ENCODE peak calls at places on chromosomes 4 and X, in four cellular contexts. One of them, this sample, is unnamed. For H3K27me3, the result is how much of the 10 kb centered on the place peaks cover.

GRCh38 chr4:48664938-48665337 is 115.1 kb downstream of the FRYL start:
- DNase-seq in Karpas-422: no peak
- DNase-seq in cardiac muscle cell: no peak
- DNase-seq in endothelial cell of umbilical vein: no peak
- DNase-seq in this sample: no peak

GRCh38 chr4:80043534-80043933 is 29.5 kb downstream of the ANTXR2 start:
- DNase-seq in Karpas-422: no peak
- DNase-seq in cardiac muscle cell: peak
- DNase-seq in endothelial cell of umbilical vein: no peak
- DNase-seq in this sample: no peak

GRCh38 chr4:24690436-24690835 is 104.9 kb upstream of the SOD3 start:
- DNase-seq in Karpas-422: no peak
- DNase-seq in cardiac muscle cell: peak
- DNase-seq in endothelial cell of umbilical vein: no peak
- DNase-seq in this sample: no peak

GRCh38 chr4:2462992-2463762 is 5.7 kb upstream of the RNF4 start:
- DNase-seq in Karpas-422: no peak
- DNase-seq in cardiac muscle cell: peak
- DNase-seq in endothelial cell of umbilical vein: no peak
- DNase-seq in this sample: no peak

GRCh38 chrX:153667281-153667831 is 6.3 kb downstream of the PNCK start:
- DNase-seq in Karpas-422: no peak
- DNase-seq in cardiac muscle cell: no peak
- DNase-seq in endothelial cell of umbilical vein: no peak
- DNase-seq in this sample: no peak

GRCh38 chrX:52425710-52426245 is 57.0 kb downstream of the XAGE2 start:
- DNase-seq in Karpas-422: no peak
- DNase-seq in cardiac muscle cell: peak
- DNase-seq in endothelial cell of umbilical vein: no peak
- DNase-seq in this sample: no peak

GRCh38 chr4:168757500-168757899 is 252.6 kb downstream of the CBR4 start:
- DNase-seq in Karpas-422: no peak
- DNase-seq in cardiac muscle cell: no peak
- DNase-seq in endothelial cell of umbilical vein: no peak
- DNase-seq in this sample: no peak

GRCh38 chrX:150854856-150855255 is 43.6 kb downstream of the CD99L2 start:
- DNase-seq in Karpas-422: no peak
- DNase-seq in cardiac muscle cell: no peak
- DNase-seq in endothelial cell of umbilical vein: no peak
- DNase-seq in this sample: no peak

GRCh38 chrX:45849261-45849660 is 648.6 kb upstream of the DIPK2B start:
- DNase-seq in Karpas-422: no peak
- DNase-seq in cardiac muscle cell: peak
- DNase-seq in endothelial cell of umbilical vein: peak
- DNase-seq in this sample: no peak

GRCh38 chr4:81166431-81166830 is 48.6 kb downstream of the PRKG2 start:
- DNase-seq in Karpas-422: no peak
- DNase-seq in cardiac muscle cell: no peak
- DNase-seq in endothelial cell of umbilical vein: no peak
- DNase-seq in this sample: no peak

GRCh38 chr4:163681208-163681821 is 186.8 kb downstream of the TMA16 start:
- DNase-seq in Karpas-422: peak
- DNase-seq in cardiac muscle cell: peak
- DNase-seq in endothelial cell of umbilical vein: peak
- DNase-seq in this sample: no peak

GRCh38 chrX:39301041-39301440 is 499.8 kb downstream of the MID1IP1 start:
- DNase-seq in Karpas-422: no peak
- DNase-seq in cardiac muscle cell: no peak
- DNase-seq in endothelial cell of umbilical vein: no peak
- DNase-seq in this sample: no peak

GRCh38 chr4:54233697-54234496 is 4.8 kb downstream of the PDGFRA start:
- DNase-seq in Karpas-422: peak
- DNase-seq in cardiac muscle cell: peak
- DNase-seq in endothelial cell of umbilical vein: peak
- DNase-seq in this sample: no peak
- H3K4me3 ChIP-seq in Karpas-422: peak
- H3K4me3 ChIP-seq in cardiac muscle cell: peak
- H3K4me3 ChIP-seq in endothelial cell of umbilical vein: no peak
- H3K4me3 ChIP-seq in this sample: peak

DNA sequence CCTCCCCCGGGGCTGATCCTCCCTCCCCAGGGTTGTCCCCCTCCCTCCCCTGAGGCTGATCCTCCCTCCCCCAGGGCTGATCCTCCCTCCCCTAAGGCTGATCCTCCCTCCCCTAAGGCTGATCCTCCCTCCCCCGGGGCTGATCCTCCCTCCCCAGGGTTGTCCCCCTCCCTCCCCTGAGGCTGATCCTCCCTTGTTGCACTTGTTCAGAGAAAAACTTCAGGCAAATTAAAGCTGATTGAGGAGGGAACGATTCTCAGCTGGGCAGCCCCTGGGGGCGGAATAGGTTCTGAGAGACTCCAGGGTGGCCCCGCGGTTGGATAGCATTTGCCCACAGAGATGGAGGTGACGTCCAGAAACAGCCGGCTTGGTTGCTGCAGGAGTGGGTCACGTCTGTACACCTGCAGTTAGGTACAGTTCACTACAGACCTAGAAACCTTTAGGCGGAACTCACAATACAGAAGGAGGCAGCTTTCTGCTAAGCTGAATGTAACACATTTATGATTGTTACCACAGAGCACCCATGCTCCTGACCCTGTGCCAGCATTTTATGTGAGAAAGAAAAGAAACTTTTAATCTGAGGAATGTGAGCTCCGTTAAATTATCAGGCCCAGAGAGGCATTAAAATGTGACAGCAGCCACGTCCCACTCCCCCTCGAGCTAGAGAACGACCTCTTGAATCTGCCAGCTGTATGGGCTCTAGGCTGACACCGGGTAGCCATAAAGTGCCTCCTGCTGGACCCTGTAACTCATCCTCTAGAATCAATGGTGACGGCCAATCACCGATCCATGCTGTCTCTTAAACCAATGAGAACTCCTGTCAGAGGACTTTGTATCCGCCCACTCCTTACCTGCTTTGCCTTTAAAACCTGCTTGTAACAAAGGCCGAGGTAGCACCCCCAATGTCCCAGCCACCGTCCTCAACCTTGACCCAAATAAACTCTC is 110.4 kb upstream of the ADRA2C start:
- DNase-seq in Karpas-422: no peak
- DNase-seq in cardiac muscle cell: no peak
- DNase-seq in endothelial cell of umbilical vein: no peak
- DNase-seq in this sample: no peak
- H3K27me3 ChIP-seq in Karpas-422: under half
- H3K27me3 ChIP-seq in cardiac muscle cell: under half
- H3K27me3 ChIP-seq in endothelial cell of umbilical vein: under half
- H3K27me3 ChIP-seq in this sample: under half

GRCh38 chr4:110737931-110738330 is 115.1 kb upstream of the PITX2 start:
- DNase-seq in Karpas-422: no peak
- DNase-seq in cardiac muscle cell: no peak
- DNase-seq in endothelial cell of umbilical vein: no peak
- DNase-seq in this sample: no peak

GRCh38 chr4:110730318-110730717 is 107.4 kb upstream of the PITX2 start:
- DNase-seq in Karpas-422: no peak
- DNase-seq in cardiac muscle cell: no peak
- DNase-seq in endothelial cell of umbilical vein: no peak
- DNase-seq in this sample: no peak

GRCh38 chr4:110735691-110736090 is 112.8 kb upstream of the PITX2 start:
- DNase-seq in Karpas-422: no peak
- DNase-seq in cardiac muscle cell: peak
- DNase-seq in endothelial cell of umbilical vein: no peak
- DNase-seq in this sample: no peak

GRCh38 chr4:110733901-110734300 is 111.0 kb upstream of the PITX2 start:
- DNase-seq in Karpas-422: no peak
- DNase-seq in cardiac muscle cell: peak
- DNase-seq in endothelial cell of umbilical vein: peak
- DNase-seq in this sample: no peak
- H3K4me3 ChIP-seq in Karpas-422: no peak
- H3K4me3 ChIP-seq in cardiac muscle cell: no peak
- H3K4me3 ChIP-seq in endothelial cell of umbilical vein: no peak
- H3K4me3 ChIP-seq in this sample: no peak

DNA sequence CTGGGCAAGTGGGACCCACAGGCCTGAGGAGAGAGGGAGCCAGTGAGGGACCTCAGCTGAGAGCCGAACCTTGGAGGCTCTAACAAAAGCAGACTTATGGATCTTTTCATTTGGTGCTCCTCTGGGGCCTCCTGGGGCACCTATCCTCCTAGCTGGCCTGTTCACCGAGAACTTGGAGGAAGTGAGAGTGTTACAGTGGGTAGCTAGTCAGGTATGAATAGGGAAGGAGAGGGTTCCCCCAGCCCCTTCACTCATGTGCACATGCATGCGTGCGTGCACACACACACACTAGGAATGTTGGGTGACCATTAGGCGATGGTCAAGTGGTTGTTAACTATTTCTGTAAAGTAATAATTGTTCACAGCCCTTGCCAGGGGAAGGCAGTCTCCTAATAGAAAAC is 18.6 kb upstream of the TMEM185A start:
- DNase-seq in Karpas-422: peak
- DNase-seq in cardiac muscle cell: no peak
- DNase-seq in endothelial cell of umbilical vein: no peak
- DNase-seq in this sample: no peak
- H3K27me3 ChIP-seq in Karpas-422: under half
- H3K27me3 ChIP-seq in cardiac muscle cell: under half
- H3K27me3 ChIP-seq in endothelial cell of umbilical vein: under half
- H3K27me3 ChIP-seq in this sample: under half

GRCh38 chr4:16031554-16032381 is 52.1 kb downstream of the PROM1 start:
- DNase-seq in Karpas-422: no peak
- DNase-seq in cardiac muscle cell: no peak
- DNase-seq in endothelial cell of umbilical vein: peak
- DNase-seq in this sample: no peak
- H3K4me3 ChIP-seq in Karpas-422: no peak
- H3K4me3 ChIP-seq in cardiac muscle cell: no peak
- H3K4me3 ChIP-seq in endothelial cell of umbilical vein: no peak
- H3K4me3 ChIP-seq in this sample: no peak

GRCh38 chrX:135437867-135438733 is 16.4 kb downstream of the SMIM10L2A start:
- DNase-seq in Karpas-422: peak
- DNase-seq in cardiac muscle cell: no peak
- DNase-seq in endothelial cell of umbilical vein: no peak
- DNase-seq in this sample: no peak

GRCh38 chrX:135436966-135437866 is 15.5 kb downstream of the SMIM10L2A start:
- DNase-seq in Karpas-422: no peak
- DNase-seq in cardiac muscle cell: no peak
- DNase-seq in endothelial cell of umbilical vein: no peak
- DNase-seq in this sample: no peak

GRCh38 chrX:135435933-135436332 is 14.2 kb downstream of the SMIM10L2A start:
- DNase-seq in Karpas-422: no peak
- DNase-seq in cardiac muscle cell: no peak
- DNase-seq in endothelial cell of umbilical vein: no peak
- DNase-seq in this sample: no peak

GRCh38 chrX:135436456-135436855 is 14.7 kb downstream of the SMIM10L2A start:
- DNase-seq in Karpas-422: no peak
- DNase-seq in cardiac muscle cell: no peak
- DNase-seq in endothelial cell of umbilical vein: no peak
- DNase-seq in this sample: no peak

DNA sequence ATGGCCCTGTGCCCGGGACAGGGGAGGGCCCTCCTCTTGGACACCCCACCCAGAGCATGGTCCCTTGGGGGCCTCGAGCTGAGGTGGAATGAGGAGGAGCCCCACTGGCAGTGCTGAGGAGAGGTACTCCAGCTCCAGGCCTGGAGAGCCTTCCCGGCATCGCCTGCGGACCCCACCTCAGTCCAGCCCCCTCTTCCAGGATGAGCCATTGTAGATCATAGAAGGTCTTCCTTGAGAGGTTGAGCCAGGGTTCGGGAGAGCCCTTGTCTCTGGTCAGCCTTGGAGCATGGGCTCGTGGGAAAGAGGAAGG is 16.9 kb downstream of the SMIM10L2A start:
- DNase-seq in Karpas-422: no peak
- DNase-seq in cardiac muscle cell: no peak
- DNase-seq in endothelial cell of umbilical vein: no peak
- DNase-seq in this sample: no peak
- H3K27me3 ChIP-seq in Karpas-422: under half
- H3K27me3 ChIP-seq in cardiac muscle cell: under half
- H3K27me3 ChIP-seq in endothelial cell of umbilical vein: under half
- H3K27me3 ChIP-seq in this sample: under half

GRCh38 chr4:125169192-125169591 is 145.6 kb upstream of the FAT4 start:
- DNase-seq in Karpas-422: no peak
- DNase-seq in cardiac muscle cell: no peak
- DNase-seq in endothelial cell of umbilical vein: no peak
- DNase-seq in this sample: no peak
- H3K4me3 ChIP-seq in Karpas-422: no peak
- H3K4me3 ChIP-seq in cardiac muscle cell: no peak
- H3K4me3 ChIP-seq in endothelial cell of umbilical vein: no peak
- H3K4me3 ChIP-seq in this sample: no peak